ENCODE peak calls at places on chromosomes 6 and 20, in six cellular contexts. F, J, P, B, N and C are unnamed samples.

GRCh38 chr6:157059781-157060180 is 263.5 kb downstream of the TMEM242 start:
- DNase-seq in P (no peak), J (no peak), B (peak; percentile 39), N (no peak), F (peak; percentile 13), C (no peak)

GRCh38 chr6:137709424-137710281 is 157.4 kb upstream of the TNFAIP3 start:
- DNase-seq in F (peak; percentile 60), P (no peak), J (no peak), N (no peak), B (no peak), C (no peak)

GRCh38 chr20:48275325-48275724 is 490.0 kb upstream of the SULF2 start:
- DNase-seq in F (no peak), P (no peak), J (no peak), N (no peak), B (no peak), C (no peak)

GRCh38 chr6:139336488-139336887 is 38.0 kb downstream of the CITED2 start:
- DNase-seq in J (no peak), P (no peak), N (no peak), F (peak; percentile 30), B (no peak), C (no peak)

GRCh38 chr6:160978141-160978926 is 13.2 kb upstream of the MAP3K4 start:
- DNase-seq in N (no peak), J (no peak), B (no peak), P (no peak), F (peak; percentile 61), C (no peak)

GRCh38 chr6:33757906-33758305 is 11.2 kb upstream of the IP6K3 start:
- DNase-seq in J (no peak), N (no peak), F (no peak), B (no peak), P (no peak), C (no peak)

GRCh38 chr6:95203153-95203754 is 374.1 kb upstream of the MANEA start:
- DNase-seq in F (peak; percentile 65), B (peak; percentile 17), P (no peak), J (no peak), N (peak; percentile 1), C (no peak)

GRCh38 chr6:167667204-167668018 is 159.3 kb upstream of the AFDN start:
- DNase-seq in N (no peak), B (no peak), F (no peak), P (no peak), J (no peak), C (no peak)

GRCh38 chr6:9523462-9523861 is 891.4 kb downstream of the TFAP2A start:
- DNase-seq in N (no peak), P (no peak), J (no peak), B (no peak), F (peak; percentile 89), C (no peak)

GRCh38 chr6:27809939-27810767 is 102.0 kb downstream of the OR2B2 start:
- DNase-seq in N (peak; percentile 92), B (peak; percentile 80), P (peak; percentile 69), J (peak; percentile 75), F (peak; percentile 99), C (peak; percentile 59)

GRCh38 chr6:38178584-38178886 is 359.0 kb downstream of the ZFAND3 start:
- DNase-seq in P (no peak), N (no peak), B (no peak), F (no peak), J (no peak), C (no peak)

GRCh38 chr20:32018269-32019155 is 8.3 kb downstream of the CCM2L start:
- DNase-seq in J (no peak), F (no peak), P (peak; percentile 93), B (peak; percentile 71), N (peak; percentile 42), C (peak; percentile 10)

GRCh38 chr6:88455317-88455716 is 289.2 kb upstream of the CNR1 start:
- DNase-seq in P (no peak), B (no peak), N (no peak), F (no peak), J (no peak), C (no peak)

GRCh38 chr6:88445188-88445958 is 279.2 kb upstream of the CNR1 start:
- DNase-seq in B (no peak), F (no peak), P (no peak), N (no peak), J (no peak), C (no peak)

GRCh38 chr6:88449770-88450169 is 283.6 kb upstream of the CNR1 start:
- DNase-seq in J (no peak), P (no peak), F (no peak), N (no peak), B (no peak), C (no peak)
- H3K4me3 ChIP-seq in J (no peak overlapping the region), P (no peak overlapping the region), F (no peak overlapping the region), N (no peak overlapping the region), B (no peak overlapping the region), C (no peak overlapping the region)

GRCh38 chr6:125749112-125749863 is at the start of gene HEY2:
- DNase-seq in J (peak; percentile 89), F (peak; percentile 78), B (peak; percentile 85), P (peak; percentile 83), N (peak; percentile 75), C (peak; percentile 67)
- H3K27ac ChIP-seq in J (peak within 1 kb of the TSS; percentile 86), F (no peak within 1 kb of the TSS), B (no peak within 1 kb of the TSS), P (no peak within 1 kb of the TSS), N (no peak within 1 kb of the TSS), C (no peak within 1 kb of the TSS)

GRCh38 chr6:5998741-5999687 is 7.7 kb downstream of the NRN1 start:
- DNase-seq in N (no peak), F (no peak), P (no peak), B (no peak), J (no peak), C (no peak)
- H3K27me3 ChIP-seq in N (peaks cover 97% of the 10 kb centered on the region), F (peaks cover 68% of the 10 kb centered on the region), P (peaks cover 98% of the 10 kb centered on the region), B (peaks cover 98% of the 10 kb centered on the region), J (peaks cover 76% of the 10 kb centered on the region), C (peaks cover 97% of the 10 kb centered on the region)

DNA sequence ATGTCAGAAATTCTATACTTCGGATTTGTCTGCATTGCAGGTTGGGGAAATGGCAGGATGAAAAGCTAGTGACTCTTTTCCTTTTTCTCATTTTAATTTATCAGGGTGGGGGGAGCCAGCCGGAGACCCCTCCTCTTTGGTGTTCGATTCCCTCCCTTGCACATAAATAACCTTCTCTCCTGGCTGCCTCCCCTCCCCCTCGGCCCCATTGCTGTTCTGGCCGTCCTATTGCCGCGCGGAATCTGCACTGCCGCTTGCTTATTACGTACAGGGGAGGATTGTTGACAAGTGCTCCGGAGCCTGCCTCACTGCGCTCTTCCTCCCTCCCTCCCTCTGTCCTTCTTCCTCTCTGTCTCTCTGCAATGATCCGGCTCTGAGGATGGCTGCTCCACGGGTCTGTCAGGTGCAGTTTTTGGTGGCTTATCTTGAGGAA is 154.7 kb downstream of the JARID2 start:
- DNase-seq in F (peak; percentile 48), N (no peak), B (no peak), J (peak; percentile 66), P (no peak), C (no peak)
- H3K4me3 ChIP-seq in F (peak overlapping the region; percentile 36), N (no peak overlapping the region), B (no peak overlapping the region), J (peak overlapping the region; percentile 38), P (no peak overlapping the region), C (no peak overlapping the region)

GRCh38 chr6:132244744-132245143 is 156.5 kb downstream of the MOXD1 start:
- DNase-seq in F (no peak), P (no peak), J (no peak), B (no peak), N (no peak), C (no peak)
- H3K27ac ChIP-seq in F (no peak overlapping the region), P (no peak overlapping the region), J (no peak overlapping the region), B (no peak overlapping the region), N (no peak overlapping the region), C (no peak overlapping the region)